ENCODE peak calls at places on chromosomes 7 and 10, in four cellular contexts. One of them, this sample, is unnamed.

GRCh38 chr10:33116293-33116697 is 158.3 kb upstream of the ITGB1 start:
- DNase-seq in fibroblast of mammary gland: peak
- DNase-seq in ovary: peak
- DNase-seq in choroid plexus epithelial cell: peak
- DNase-seq in this sample: peak

GRCh38 chr7:29243777-29244655 is 49.4 kb downstream of the CHN2 start:
- DNase-seq in choroid plexus epithelial cell: no peak
- DNase-seq in fibroblast of mammary gland: no peak
- DNase-seq in ovary: no peak
- DNase-seq in this sample: no peak

GRCh38 chr10:96618648-96619047 is 31.8 kb upstream of the TM9SF3 start:
- DNase-seq in choroid plexus epithelial cell: peak
- DNase-seq in ovary: peak
- DNase-seq in fibroblast of mammary gland: no peak
- DNase-seq in this sample: peak

GRCh38 chr7:140229101-140229525 is 52.3 kb upstream of the KDM7A start:
- DNase-seq in choroid plexus epithelial cell: no peak
- DNase-seq in fibroblast of mammary gland: no peak
- DNase-seq in ovary: no peak
- DNase-seq in this sample: no peak

GRCh38 chr7:108033776-108034497 is 31.0 kb upstream of the LAMB1 start:
- DNase-seq in choroid plexus epithelial cell: no peak
- DNase-seq in fibroblast of mammary gland: no peak
- DNase-seq in ovary: no peak
- DNase-seq in this sample: no peak

GRCh38 chr10:118734477-118734876 is 20.3 kb downstream of the CACUL1 start:
- DNase-seq in fibroblast of mammary gland: no peak
- DNase-seq in choroid plexus epithelial cell: peak
- DNase-seq in ovary: no peak
- DNase-seq in this sample: peak

GRCh38 chr10:124999433-125000365 is 57.8 kb downstream of the ZRANB1 start:
- DNase-seq in choroid plexus epithelial cell: peak
- DNase-seq in fibroblast of mammary gland: peak
- DNase-seq in ovary: peak
- DNase-seq in this sample: peak

GRCh38 chr7:27238979-27239779 is 3.4 kb upstream of the EVX1 start:
- DNase-seq in choroid plexus epithelial cell: no peak
- DNase-seq in fibroblast of mammary gland: no peak
- DNase-seq in ovary: no peak
- DNase-seq in this sample: no peak

GRCh38 chr10:132593900-132594876 is 56.6 kb downstream of the INPP5A start:
- DNase-seq in ovary: no peak
- DNase-seq in fibroblast of mammary gland: no peak
- DNase-seq in choroid plexus epithelial cell: no peak
- DNase-seq in this sample: no peak

GRCh38 chr7:42618649-42619315 is 293.1 kb downstream of the C7orf25 start:
- DNase-seq in ovary: no peak
- DNase-seq in choroid plexus epithelial cell: no peak
- DNase-seq in fibroblast of mammary gland: no peak
- DNase-seq in this sample: no peak

GRCh38 chr10:80443531-80443974 is 10.6 kb upstream of the TSPAN14 start:
- DNase-seq in fibroblast of mammary gland: no peak
- DNase-seq in ovary: no peak
- DNase-seq in choroid plexus epithelial cell: peak
- DNase-seq in this sample: no peak

GRCh38 chr7:3042861-3043489 is 692 bp downstream of the CARD11 start:
- DNase-seq in choroid plexus epithelial cell: no peak
- DNase-seq in ovary: no peak
- DNase-seq in fibroblast of mammary gland: no peak
- DNase-seq in this sample: no peak

GRCh38 chr10:124033887-124034218 is 59.5 kb downstream of the CHST15 start:
- DNase-seq in fibroblast of mammary gland: peak
- DNase-seq in ovary: peak
- DNase-seq in choroid plexus epithelial cell: peak
- DNase-seq in this sample: no peak

GRCh38 chr10:7819126-7819470 is 793 bp downstream of the TAF3 start:
- DNase-seq in fibroblast of mammary gland: peak
- DNase-seq in choroid plexus epithelial cell: peak
- DNase-seq in ovary: peak
- DNase-seq in this sample: peak

DNA sequence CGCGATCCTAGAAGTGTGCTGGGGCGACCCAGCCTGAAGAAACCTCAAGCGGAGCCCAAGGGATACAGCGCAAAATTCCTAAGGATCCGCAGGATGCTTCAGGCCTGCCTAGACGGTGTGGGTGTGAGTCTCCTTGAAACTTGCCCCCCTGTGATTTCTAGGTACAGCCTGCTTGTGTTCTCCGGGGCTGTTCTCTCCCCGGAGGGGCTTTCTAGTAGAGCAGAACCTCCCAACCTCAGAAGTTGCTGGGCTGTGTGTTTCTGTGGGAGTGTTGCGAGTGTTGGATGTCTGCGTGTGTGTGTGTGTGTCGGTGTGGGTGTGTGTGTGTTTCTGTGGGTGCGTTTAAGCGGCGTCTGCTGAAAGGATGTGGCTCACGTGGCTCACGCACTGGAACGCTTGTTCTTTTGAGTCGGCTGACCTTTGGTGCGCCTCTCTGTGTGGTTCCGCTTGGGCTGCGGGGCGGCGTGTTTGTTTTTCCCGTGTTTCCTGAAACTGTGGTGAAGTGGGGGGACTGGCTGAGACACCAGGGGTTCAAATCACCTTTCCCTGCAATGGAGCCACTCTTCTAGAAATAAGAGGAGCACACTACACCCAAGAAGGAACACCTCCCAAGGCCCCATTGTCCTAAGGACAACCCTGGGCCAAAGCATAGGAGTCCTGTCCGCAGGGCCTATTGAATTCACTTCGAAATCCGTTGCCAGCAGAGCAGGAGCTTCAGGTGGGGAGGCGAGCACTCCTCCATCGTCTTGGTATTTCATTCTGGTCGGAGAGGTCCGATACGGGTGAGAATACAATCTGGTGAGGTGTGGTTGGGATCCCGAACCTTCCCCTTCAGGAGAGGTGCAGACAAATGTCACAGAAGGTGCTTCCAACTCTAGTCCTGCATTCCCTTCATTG is 25.1 kb upstream of the ZNF273 start:
- DNase-seq in ovary: no peak
- DNase-seq in choroid plexus epithelial cell: no peak
- DNase-seq in fibroblast of mammary gland: no peak
- DNase-seq in this sample: no peak
- H3K4me3 ChIP-seq in ovary: no peak
- H3K4me3 ChIP-seq in choroid plexus epithelial cell: peak
- H3K4me3 ChIP-seq in fibroblast of mammary gland: no peak
- H3K4me3 ChIP-seq in this sample: no peak

DNA sequence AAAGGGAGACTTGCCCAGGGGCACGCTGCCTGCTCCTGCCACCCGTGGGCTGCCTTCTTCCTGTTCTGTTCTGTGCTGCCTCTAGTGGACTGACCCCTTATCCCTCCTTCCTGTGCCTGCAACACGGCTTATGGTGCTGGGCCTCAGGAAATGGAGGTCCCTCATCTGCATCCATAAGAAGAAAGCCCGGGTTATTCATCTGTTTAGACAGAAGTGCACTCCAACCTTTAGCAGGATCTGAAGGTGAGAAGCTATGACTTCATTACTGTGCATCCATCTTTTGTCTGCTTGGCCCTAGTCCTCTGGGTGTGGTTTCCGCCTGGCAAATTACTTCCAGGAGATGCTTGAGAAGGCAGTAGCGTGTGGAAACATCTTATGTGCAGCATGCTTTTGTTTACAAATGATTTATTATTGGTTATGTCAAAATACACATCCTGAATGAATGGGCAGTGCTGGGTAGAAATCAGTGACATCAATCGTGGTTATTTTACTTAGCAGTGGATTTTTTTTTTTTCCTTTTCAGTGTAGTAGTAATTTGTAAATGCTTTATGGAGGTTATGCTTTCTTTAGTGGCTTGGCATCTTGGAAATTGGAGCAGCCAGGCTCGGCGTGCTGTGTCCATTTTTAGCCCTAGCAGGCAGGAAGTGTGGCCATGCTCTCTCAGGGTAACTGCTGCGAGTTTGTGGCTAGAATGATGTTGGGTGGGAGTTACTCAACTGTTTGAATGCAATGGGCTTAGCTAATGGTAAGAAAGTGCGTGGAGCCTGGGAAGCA is 12.7 kb downstream of the PTPRE start:
- DNase-seq in ovary: no peak
- DNase-seq in choroid plexus epithelial cell: peak
- DNase-seq in fibroblast of mammary gland: peak
- DNase-seq in this sample: peak
- TF ChIP-seq CTCF in ovary: no peak
- TF ChIP-seq CTCF in choroid plexus epithelial cell: peak
- TF ChIP-seq CTCF in fibroblast of mammary gland: peak
- TF ChIP-seq CTCF in this sample: peak

GRCh38 chr10:109851595-109851994 is 71.7 kb downstream of the XPNPEP1 start:
- DNase-seq in choroid plexus epithelial cell: no peak
- DNase-seq in fibroblast of mammary gland: no peak
- DNase-seq in ovary: no peak
- DNase-seq in this sample: no peak
- H3K4me3 ChIP-seq in choroid plexus epithelial cell: no peak
- H3K4me3 ChIP-seq in fibroblast of mammary gland: no peak
- H3K4me3 ChIP-seq in ovary: no peak
- H3K4me3 ChIP-seq in this sample: no peak

GRCh38 chr7:158394936-158395335 is 192.7 kb downstream of the PTPRN2 start:
- DNase-seq in ovary: no peak
- DNase-seq in choroid plexus epithelial cell: peak
- DNase-seq in fibroblast of mammary gland: no peak
- DNase-seq in this sample: no peak
- TF ChIP-seq CTCF in ovary: no peak
- TF ChIP-seq CTCF in choroid plexus epithelial cell: peak
- TF ChIP-seq CTCF in fibroblast of mammary gland: peak
- TF ChIP-seq CTCF in this sample: no peak

DNA sequence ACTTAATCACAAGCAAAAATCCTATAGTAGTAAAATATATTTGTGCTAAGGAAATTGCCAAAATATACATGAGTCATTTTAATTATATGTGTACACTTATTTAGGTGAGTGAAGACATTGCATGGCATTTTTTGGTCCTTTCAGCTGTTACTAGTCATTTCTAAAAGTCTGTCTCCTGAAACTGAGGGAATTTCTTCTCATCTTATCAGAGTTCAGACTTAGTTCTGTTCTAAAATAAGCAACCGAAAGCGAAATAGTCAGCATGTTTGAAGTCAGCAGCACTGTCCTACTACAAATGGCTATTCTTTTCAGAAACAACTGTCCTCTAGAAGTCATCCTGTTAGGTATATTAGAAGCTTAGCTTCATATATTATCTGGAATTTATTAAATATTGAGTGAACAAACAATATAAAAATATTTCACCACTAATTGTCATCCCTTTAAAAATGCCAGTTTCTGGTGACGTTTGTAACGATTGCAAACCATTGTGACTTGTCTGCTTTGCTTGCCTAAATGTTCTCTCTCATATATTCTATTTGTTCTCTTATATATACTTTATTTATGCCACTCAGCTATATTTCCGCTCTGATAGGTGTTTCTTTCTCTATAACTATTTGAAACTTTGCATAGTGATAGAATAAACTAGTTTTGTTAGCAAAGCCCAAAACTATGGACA is 227.4 kb upstream of the KAT6B start:
- DNase-seq in choroid plexus epithelial cell: peak
- DNase-seq in fibroblast of mammary gland: peak
- DNase-seq in ovary: no peak
- DNase-seq in this sample: peak
- H3K4me3 ChIP-seq in choroid plexus epithelial cell: no peak
- H3K4me3 ChIP-seq in fibroblast of mammary gland: no peak
- H3K4me3 ChIP-seq in ovary: peak
- H3K4me3 ChIP-seq in this sample: no peak

GRCh38 chr7:123747620-123748141 is 1.1 kb downstream of the WASL start:
- DNase-seq in choroid plexus epithelial cell: peak
- DNase-seq in fibroblast of mammary gland: peak
- DNase-seq in ovary: peak
- DNase-seq in this sample: peak

GRCh38 chr7:123749537-123749857 is 694 bp upstream of the WASL start:
- DNase-seq in fibroblast of mammary gland: peak
- DNase-seq in choroid plexus epithelial cell: peak
- DNase-seq in ovary: no peak
- DNase-seq in this sample: peak

GRCh38 chr7:123748734-123749536 is at the start of gene WASL:
- DNase-seq in fibroblast of mammary gland: peak
- DNase-seq in choroid plexus epithelial cell: peak
- DNase-seq in ovary: peak
- DNase-seq in this sample: peak

GRCh38 chr7:123747089-123747488 is 1.7 kb downstream of the WASL start:
- DNase-seq in fibroblast of mammary gland: no peak
- DNase-seq in ovary: no peak
- DNase-seq in choroid plexus epithelial cell: no peak
- DNase-seq in this sample: peak

GRCh38 chr7:123748171-123748733 is 551 bp downstream of the WASL start:
- DNase-seq in ovary: peak
- DNase-seq in fibroblast of mammary gland: peak
- DNase-seq in choroid plexus epithelial cell: peak
- DNase-seq in this sample: peak
- TF ChIP-seq CTCF in ovary: no peak
- TF ChIP-seq CTCF in fibroblast of mammary gland: no peak
- TF ChIP-seq CTCF in choroid plexus epithelial cell: no peak
- TF ChIP-seq CTCF in this sample: peak

DNA sequence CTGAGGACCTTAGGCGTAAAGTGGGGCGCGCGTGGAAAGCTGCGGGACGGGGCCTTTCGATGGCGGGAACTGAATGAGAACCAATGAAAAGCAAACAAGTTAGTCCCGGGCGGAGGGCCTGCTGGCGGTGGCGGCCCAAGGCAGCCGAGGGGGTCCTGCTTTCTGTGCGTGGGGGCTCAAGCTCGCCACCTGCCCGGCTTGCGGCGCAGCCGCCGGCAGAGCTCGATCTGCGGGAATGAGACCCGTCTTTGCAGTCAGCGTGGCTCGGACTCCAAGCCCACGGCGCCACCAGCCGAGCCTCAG is 477 bp upstream of the CXCL12 start:
- DNase-seq in fibroblast of mammary gland: no peak
- DNase-seq in ovary: no peak
- DNase-seq in choroid plexus epithelial cell: no peak
- DNase-seq in this sample: no peak
- H3K4me3 ChIP-seq in fibroblast of mammary gland: peak
- H3K4me3 ChIP-seq in ovary: peak
- H3K4me3 ChIP-seq in choroid plexus epithelial cell: peak
- H3K4me3 ChIP-seq in this sample: peak

GRCh38 chr7:132089356-132089755 is 486.9 kb downstream of the PLXNA4 start:
- DNase-seq in ovary: no peak
- DNase-seq in fibroblast of mammary gland: no peak
- DNase-seq in choroid plexus epithelial cell: no peak
- DNase-seq in this sample: no peak
- TF ChIP-seq CTCF in ovary: no peak
- TF ChIP-seq CTCF in fibroblast of mammary gland: no peak
- TF ChIP-seq CTCF in choroid plexus epithelial cell: no peak
- TF ChIP-seq CTCF in this sample: no peak

GRCh38 chr10:4673279-4674040 is 152.5 kb upstream of the AKR1E2 start:
- DNase-seq in choroid plexus epithelial cell: no peak
- DNase-seq in ovary: no peak
- DNase-seq in fibroblast of mammary gland: no peak
- DNase-seq in this sample: no peak

GRCh38 chr10:4678023-4678950 is 147.7 kb upstream of the AKR1E2 start:
- DNase-seq in fibroblast of mammary gland: peak
- DNase-seq in ovary: no peak
- DNase-seq in choroid plexus epithelial cell: peak
- DNase-seq in this sample: peak

GRCh38 chr10:4676566-4676965 is 149.4 kb upstream of the AKR1E2 start:
- DNase-seq in ovary: no peak
- DNase-seq in fibroblast of mammary gland: no peak
- DNase-seq in choroid plexus epithelial cell: no peak
- DNase-seq in this sample: no peak

GRCh38 chr10:4678951-4679671 is 146.9 kb upstream of the AKR1E2 start:
- DNase-seq in ovary: no peak
- DNase-seq in fibroblast of mammary gland: no peak
- DNase-seq in choroid plexus epithelial cell: no peak
- DNase-seq in this sample: no peak

GRCh38 chr10:4677296-4678021 is 148.5 kb upstream of the AKR1E2 start:
- DNase-seq in fibroblast of mammary gland: peak
- DNase-seq in ovary: no peak
- DNase-seq in choroid plexus epithelial cell: peak
- DNase-seq in this sample: peak
- H3K4me3 ChIP-seq in fibroblast of mammary gland: peak
- H3K4me3 ChIP-seq in ovary: no peak
- H3K4me3 ChIP-seq in choroid plexus epithelial cell: no peak
- H3K4me3 ChIP-seq in this sample: peak

This sample was measured in fibroblast of the aortic adventitia.